ENCODE peak calls at places on chromosomes 6 and 20, in seven cellular contexts. One of them, this sample, is unnamed.

GRCh38 chr6:6741264-6741663 is 152.7 kb downstream of the LY86 start:
- DNase-seq in T follicular helper cell: no peak
- DNase-seq in GM03348: no peak
- DNase-seq in cardiac muscle cell: peak; percentile 78
- DNase-seq in ecto neural progenitor cell: no peak
- DNase-seq in SW 1271: no peak
- DNase-seq in MV-4-11: no peak
- DNase-seq in this sample: no peak

GRCh38 chr6:169800668-169801395 is 49.4 kb downstream of the ERMARD start:
- DNase-seq in T follicular helper cell: no peak
- DNase-seq in ecto neural progenitor cell: peak; percentile 47
- DNase-seq in GM03348: peak; percentile 76
- DNase-seq in MV-4-11: peak; percentile 59
- DNase-seq in cardiac muscle cell: peak; percentile 28
- DNase-seq in SW 1271: no peak
- DNase-seq in this sample: peak; percentile 49

GRCh38 chr6:84349542-84349941 is 122.1 kb upstream of the CEP162 start:
- DNase-seq in SW 1271: no peak
- DNase-seq in MV-4-11: peak; percentile 1
- DNase-seq in ecto neural progenitor cell: no peak
- DNase-seq in T follicular helper cell: no peak
- DNase-seq in GM03348: no peak
- DNase-seq in cardiac muscle cell: no peak
- DNase-seq in this sample: no peak

GRCh38 chr20:45467172-45467571 is 2.4 kb upstream of the WFDC2 start:
- DNase-seq in ecto neural progenitor cell: no peak
- DNase-seq in T follicular helper cell: no peak
- DNase-seq in SW 1271: no peak
- DNase-seq in cardiac muscle cell: no peak
- DNase-seq in GM03348: no peak
- DNase-seq in MV-4-11: no peak
- DNase-seq in this sample: no peak

GRCh38 chr6:20997143-20997792 is 463.0 kb downstream of the CDKAL1 start:
- DNase-seq in ecto neural progenitor cell: no peak
- DNase-seq in MV-4-11: no peak
- DNase-seq in SW 1271: no peak
- DNase-seq in GM03348: no peak
- DNase-seq in T follicular helper cell: no peak
- DNase-seq in cardiac muscle cell: no peak
- DNase-seq in this sample: no peak

GRCh38 chr20:35952480-35953410 is 1.6 kb downstream of the SCAND1 start:
- DNase-seq in cardiac muscle cell: peak; percentile 38
- DNase-seq in SW 1271: peak; percentile 55
- DNase-seq in ecto neural progenitor cell: no peak
- DNase-seq in T follicular helper cell: no peak
- DNase-seq in GM03348: peak; percentile 17
- DNase-seq in MV-4-11: peak; percentile 76
- DNase-seq in this sample: peak; percentile 11

GRCh38 chr20:34999021-34999451 is 43.4 kb downstream of the MYH7B start:
- DNase-seq in T follicular helper cell: no peak
- DNase-seq in MV-4-11: no peak
- DNase-seq in cardiac muscle cell: no peak
- DNase-seq in GM03348: no peak
- DNase-seq in SW 1271: no peak
- DNase-seq in ecto neural progenitor cell: no peak
- DNase-seq in this sample: no peak

GRCh38 chr20:64102647-64103354 is 4.6 kb downstream of the NPBWR2 start:
- DNase-seq in T follicular helper cell: no peak
- DNase-seq in MV-4-11: no peak
- DNase-seq in GM03348: no peak
- DNase-seq in cardiac muscle cell: peak; percentile 65
- DNase-seq in ecto neural progenitor cell: peak; percentile 75
- DNase-seq in SW 1271: no peak
- DNase-seq in this sample: no peak

GRCh38 chr6:12761376-12762115 is 45.0 kb downstream of the PHACTR1 start:
- DNase-seq in cardiac muscle cell: no peak
- DNase-seq in ecto neural progenitor cell: no peak
- DNase-seq in SW 1271: no peak
- DNase-seq in T follicular helper cell: no peak
- DNase-seq in GM03348: peak; percentile 60
- DNase-seq in MV-4-11: no peak
- DNase-seq in this sample: no peak

GRCh38 chr20:57433658-57434389 is 42.6 kb downstream of the RBM38 start:
- DNase-seq in GM03348: no peak
- DNase-seq in MV-4-11: peak; percentile 64
- DNase-seq in ecto neural progenitor cell: no peak
- DNase-seq in SW 1271: no peak
- DNase-seq in cardiac muscle cell: no peak
- DNase-seq in T follicular helper cell: no peak
- DNase-seq in this sample: no peak

GRCh38 chr6:136826216-136826615 is 3.8 kb downstream of the PEX7 start:
- DNase-seq in SW 1271: no peak
- DNase-seq in T follicular helper cell: no peak
- DNase-seq in MV-4-11: no peak
- DNase-seq in cardiac muscle cell: no peak
- DNase-seq in GM03348: no peak
- DNase-seq in ecto neural progenitor cell: no peak
- DNase-seq in this sample: no peak

GRCh38 chr6:38155576-38156204 is 336.2 kb downstream of the ZFAND3 start:
- DNase-seq in T follicular helper cell: no peak
- DNase-seq in SW 1271: no peak
- DNase-seq in MV-4-11: no peak
- DNase-seq in GM03348: no peak
- DNase-seq in cardiac muscle cell: no peak
- DNase-seq in ecto neural progenitor cell: no peak
- DNase-seq in this sample: no peak

GRCh38 chr20:41798926-41799502 is 180.8 kb upstream of the CHD6 start:
- DNase-seq in cardiac muscle cell: no peak
- DNase-seq in MV-4-11: no peak
- DNase-seq in ecto neural progenitor cell: no peak
- DNase-seq in SW 1271: no peak
- DNase-seq in GM03348: no peak
- DNase-seq in T follicular helper cell: no peak
- DNase-seq in this sample: no peak

GRCh38 chr20:12166053-12166717 is 248.5 kb downstream of the BTBD3 start:
- DNase-seq in cardiac muscle cell: no peak
- DNase-seq in T follicular helper cell: no peak
- DNase-seq in ecto neural progenitor cell: no peak
- DNase-seq in GM03348: peak; percentile 80
- DNase-seq in SW 1271: no peak
- DNase-seq in MV-4-11: peak; percentile 84
- DNase-seq in this sample: no peak

GRCh38 chr6:151808331-151809241 is 1.1 kb downstream of the ESR1 start:
- DNase-seq in GM03348: peak; percentile 40
- DNase-seq in cardiac muscle cell: peak; percentile 42
- DNase-seq in T follicular helper cell: no peak
- DNase-seq in SW 1271: no peak
- DNase-seq in ecto neural progenitor cell: peak; percentile 51
- DNase-seq in MV-4-11: no peak
- DNase-seq in this sample: no peak

GRCh38 chr20:42113236-42113635 is 495.1 kb upstream of the CHD6 start:
- DNase-seq in cardiac muscle cell: no peak
- DNase-seq in SW 1271: no peak
- DNase-seq in T follicular helper cell: no peak
- DNase-seq in GM03348: no peak
- DNase-seq in ecto neural progenitor cell: no peak
- DNase-seq in MV-4-11: no peak
- DNase-seq in this sample: no peak

GRCh38 chr20:460707-461106 is 1.6 kb downstream of the TBC1D20 start:
- DNase-seq in cardiac muscle cell: no peak
- DNase-seq in ecto neural progenitor cell: no peak
- DNase-seq in T follicular helper cell: no peak
- DNase-seq in SW 1271: no peak
- DNase-seq in MV-4-11: no peak
- DNase-seq in GM03348: peak; percentile 52
- DNase-seq in this sample: peak; percentile 21

GRCh38 chr6:3321875-3322274 is 63.1 kb downstream of the PSMG4 start:
- DNase-seq in SW 1271: no peak
- DNase-seq in cardiac muscle cell: no peak
- DNase-seq in GM03348: no peak
- DNase-seq in T follicular helper cell: no peak
- DNase-seq in ecto neural progenitor cell: no peak
- DNase-seq in MV-4-11: no peak
- DNase-seq in this sample: no peak

GRCh38 chr6:292506-293184 is 358 bp downstream of the DUSP22 start:
- DNase-seq in MV-4-11: no peak
- DNase-seq in ecto neural progenitor cell: no peak
- DNase-seq in cardiac muscle cell: peak; percentile 68
- DNase-seq in GM03348: no peak
- DNase-seq in T follicular helper cell: peak; percentile 64
- DNase-seq in SW 1271: no peak
- DNase-seq in this sample: peak; percentile 61

GRCh38 chr6:138600726-138601125 is 101.4 kb upstream of the NHSL1 start:
- DNase-seq in GM03348: peak; percentile 62
- DNase-seq in SW 1271: no peak
- DNase-seq in ecto neural progenitor cell: no peak
- DNase-seq in T follicular helper cell: no peak
- DNase-seq in cardiac muscle cell: no peak
- DNase-seq in MV-4-11: no peak
- DNase-seq in this sample: no peak

GRCh38 chr6:41161851-41162552 is 914 bp downstream of the TREM2 start:
- DNase-seq in MV-4-11: peak; percentile 57
- DNase-seq in GM03348: no peak
- DNase-seq in cardiac muscle cell: no peak
- DNase-seq in SW 1271: no peak
- DNase-seq in ecto neural progenitor cell: no peak
- DNase-seq in T follicular helper cell: no peak
- DNase-seq in this sample: no peak

GRCh38 chr20:12591949-12592470 is 416.8 kb upstream of the SPTLC3 start:
- DNase-seq in SW 1271: no peak
- DNase-seq in GM03348: no peak
- DNase-seq in MV-4-11: no peak
- DNase-seq in ecto neural progenitor cell: no peak
- DNase-seq in cardiac muscle cell: peak; percentile 30
- DNase-seq in T follicular helper cell: no peak
- DNase-seq in this sample: no peak

GRCh38 chr6:127902933-127903332 is 2.1 kb upstream of the THEMIS start:
- DNase-seq in GM03348: no peak
- DNase-seq in MV-4-11: no peak
- DNase-seq in ecto neural progenitor cell: no peak
- DNase-seq in cardiac muscle cell: no peak
- DNase-seq in T follicular helper cell: no peak
- DNase-seq in SW 1271: no peak
- DNase-seq in this sample: no peak

GRCh38 chr6:109491207-109491938 is 8.4 kb upstream of the ZBTB24 start:
- DNase-seq in MV-4-11: no peak
- DNase-seq in cardiac muscle cell: peak; percentile 32
- DNase-seq in GM03348: no peak
- DNase-seq in ecto neural progenitor cell: peak; percentile 33
- DNase-seq in T follicular helper cell: no peak
- DNase-seq in SW 1271: no peak
- DNase-seq in this sample: no peak

GRCh38 chr20:63134201-63134612 is 81.7 kb downstream of the YTHDF1 start:
- DNase-seq in ecto neural progenitor cell: no peak
- DNase-seq in GM03348: no peak
- DNase-seq in MV-4-11: no peak
- DNase-seq in SW 1271: no peak
- DNase-seq in T follicular helper cell: no peak
- DNase-seq in cardiac muscle cell: no peak
- DNase-seq in this sample: no peak

GRCh38 chr6:82687855-82688254 is 324.2 kb downstream of the TPBG start:
- DNase-seq in GM03348: no peak
- DNase-seq in MV-4-11: peak; percentile 27
- DNase-seq in SW 1271: no peak
- DNase-seq in ecto neural progenitor cell: no peak
- DNase-seq in T follicular helper cell: no peak
- DNase-seq in cardiac muscle cell: no peak
- DNase-seq in this sample: no peak

GRCh38 chr20:45341939-45342862 is 6.0 kb downstream of the SDC4 start:
- DNase-seq in T follicular helper cell: no peak
- DNase-seq in cardiac muscle cell: peak; percentile 90
- DNase-seq in SW 1271: peak; percentile 35
- DNase-seq in ecto neural progenitor cell: peak; percentile 70
- DNase-seq in GM03348: no peak
- DNase-seq in MV-4-11: no peak
- DNase-seq in this sample: peak; percentile 86

GRCh38 chr6:128919412-128919811 is 36.5 kb downstream of the LAMA2 start:
- DNase-seq in SW 1271: no peak
- DNase-seq in T follicular helper cell: no peak
- DNase-seq in ecto neural progenitor cell: no peak
- DNase-seq in cardiac muscle cell: no peak
- DNase-seq in MV-4-11: no peak
- DNase-seq in GM03348: peak; percentile 48
- DNase-seq in this sample: no peak

GRCh38 chr6:15578716-15579391 is 84.0 kb downstream of the DTNBP1 start:
- DNase-seq in T follicular helper cell: no peak
- DNase-seq in MV-4-11: no peak
- DNase-seq in SW 1271: no peak
- DNase-seq in GM03348: no peak
- DNase-seq in ecto neural progenitor cell: no peak
- DNase-seq in cardiac muscle cell: no peak
- DNase-seq in this sample: no peak

GRCh38 chr20:4898282-4898681 is 103.0 kb downstream of the SLC23A2 start:
- DNase-seq in T follicular helper cell: no peak
- DNase-seq in GM03348: peak; percentile 86
- DNase-seq in SW 1271: no peak
- DNase-seq in ecto neural progenitor cell: no peak
- DNase-seq in cardiac muscle cell: no peak
- DNase-seq in MV-4-11: no peak
- DNase-seq in this sample: no peak

GRCh38 chr20:36527331-36528125 is 13.8 kb upstream of the MYL9 start:
- DNase-seq in MV-4-11: no peak
- DNase-seq in ecto neural progenitor cell: no peak
- DNase-seq in GM03348: no peak
- DNase-seq in T follicular helper cell: no peak
- DNase-seq in SW 1271: no peak
- DNase-seq in cardiac muscle cell: no peak
- DNase-seq in this sample: no peak

GRCh38 chr6:63785006-63785405 is 149.4 kb downstream of the PHF3 start:
- DNase-seq in T follicular helper cell: no peak
- DNase-seq in ecto neural progenitor cell: no peak
- DNase-seq in GM03348: no peak
- DNase-seq in SW 1271: no peak
- DNase-seq in MV-4-11: peak; percentile 7
- DNase-seq in cardiac muscle cell: no peak
- DNase-seq in this sample: no peak

GRCh38 chr6:125099211-125100017 is 54.2 kb upstream of the TPD52L1 start:
- DNase-seq in GM03348: peak; percentile 85
- DNase-seq in T follicular helper cell: peak; percentile 3
- DNase-seq in SW 1271: peak; percentile 26
- DNase-seq in cardiac muscle cell: peak; percentile 69
- DNase-seq in ecto neural progenitor cell: peak; percentile 79
- DNase-seq in MV-4-11: no peak
- DNase-seq in this sample: peak; percentile 24

GRCh38 chr6:8481727-8482126 is 46.4 kb upstream of the SLC35B3 start:
- DNase-seq in GM03348: peak; percentile 20
- DNase-seq in ecto neural progenitor cell: no peak
- DNase-seq in cardiac muscle cell: no peak
- DNase-seq in MV-4-11: peak; percentile 7
- DNase-seq in T follicular helper cell: no peak
- DNase-seq in SW 1271: peak; percentile 60
- DNase-seq in this sample: no peak

GRCh38 chr6:32056254-32056653 is 18.0 kb downstream of the CYP21A2 start:
- DNase-seq in MV-4-11: no peak
- DNase-seq in ecto neural progenitor cell: no peak
- DNase-seq in cardiac muscle cell: no peak
- DNase-seq in SW 1271: no peak
- DNase-seq in T follicular helper cell: no peak
- DNase-seq in GM03348: no peak
- DNase-seq in this sample: no peak

GRCh38 chr20:58877374-58878360 is 25.2 kb downstream of the GNAS start:
- DNase-seq in ecto neural progenitor cell: peak; percentile 69
- DNase-seq in SW 1271: no peak
- DNase-seq in T follicular helper cell: no peak
- DNase-seq in GM03348: no peak
- DNase-seq in MV-4-11: no peak
- DNase-seq in cardiac muscle cell: no peak
- DNase-seq in this sample: no peak

GRCh38 chr6:44494011-44494501 is 106.5 kb downstream of the CDC5L start:
- DNase-seq in T follicular helper cell: no peak
- DNase-seq in SW 1271: peak; percentile 56
- DNase-seq in cardiac muscle cell: no peak
- DNase-seq in GM03348: peak; percentile 77
- DNase-seq in ecto neural progenitor cell: no peak
- DNase-seq in MV-4-11: peak; percentile 45
- DNase-seq in this sample: no peak

This sample was measured in prostate gland.